ENCODE peak calls at places on chromosomes 5 and 9, in five cellular contexts. Z, J, D, H and X are unnamed samples.

GRCh38 chr9:118558891-118559290 is 810.3 kb downstream of the BRINP1 start:
- DNase-seq in Z (no peak), H (no peak), D (no peak), J (no peak), X (no peak)

GRCh38 chr9:16828335-16829281 is 41.9 kb downstream of the BNC2 start:
- DNase-seq in H (peak), J (peak), Z (peak), D (peak), X (peak)

GRCh38 chr9:1598270-1598669 is 416.9 kb upstream of the SMARCA2 start:
- DNase-seq in J (no peak), D (no peak), Z (no peak), H (no peak), X (no peak)

GRCh38 chr5:138653502-138653901 is 78.3 kb upstream of the HSPA9 start:
- DNase-seq in J (peak), D (no peak), H (peak), Z (no peak), X (peak)

GRCh38 chr9:91680129-91680528 is 256.5 kb upstream of the NFIL3 start:
- DNase-seq in H (peak), Z (no peak), J (no peak), D (no peak), X (peak)

GRCh38 chr5:33539192-33539591 is 98.4 kb downstream of the TARS1 start:
- DNase-seq in Z (no peak), H (peak), D (peak), J (no peak), X (no peak)

GRCh38 chr9:73548201-73548600 is 396.5 kb downstream of the ANXA1 start:
- DNase-seq in D (no peak), H (no peak), Z (no peak), J (no peak), X (no peak)

GRCh38 chr5:68169898-68170297 is 45.7 kb upstream of the PIK3R1 start:
- DNase-seq in J (peak), H (no peak), D (no peak), Z (peak), X (no peak)

GRCh38 chr5:15877905-15878304 is 301.7 kb downstream of the MARCHF11 start:
- DNase-seq in H (no peak), J (no peak), D (no peak), Z (no peak), X (no peak)

GRCh38 chr5:28580616-28581015 is 1542.2 kb upstream of the CDH9 start:
- DNase-seq in D (no peak), Z (no peak), H (no peak), J (no peak), X (peak)

GRCh38 chr5:69368458-69369368 is 607 bp downstream of the AK6 start:
- DNase-seq in D (no peak), H (peak), J (peak), Z (peak), X (peak)

GRCh38 chr9:133884907-133885744 is 107.0 kb downstream of the VAV2 start:
- DNase-seq in D (no peak), J (no peak), H (no peak), Z (no peak), X (no peak)

DNA sequence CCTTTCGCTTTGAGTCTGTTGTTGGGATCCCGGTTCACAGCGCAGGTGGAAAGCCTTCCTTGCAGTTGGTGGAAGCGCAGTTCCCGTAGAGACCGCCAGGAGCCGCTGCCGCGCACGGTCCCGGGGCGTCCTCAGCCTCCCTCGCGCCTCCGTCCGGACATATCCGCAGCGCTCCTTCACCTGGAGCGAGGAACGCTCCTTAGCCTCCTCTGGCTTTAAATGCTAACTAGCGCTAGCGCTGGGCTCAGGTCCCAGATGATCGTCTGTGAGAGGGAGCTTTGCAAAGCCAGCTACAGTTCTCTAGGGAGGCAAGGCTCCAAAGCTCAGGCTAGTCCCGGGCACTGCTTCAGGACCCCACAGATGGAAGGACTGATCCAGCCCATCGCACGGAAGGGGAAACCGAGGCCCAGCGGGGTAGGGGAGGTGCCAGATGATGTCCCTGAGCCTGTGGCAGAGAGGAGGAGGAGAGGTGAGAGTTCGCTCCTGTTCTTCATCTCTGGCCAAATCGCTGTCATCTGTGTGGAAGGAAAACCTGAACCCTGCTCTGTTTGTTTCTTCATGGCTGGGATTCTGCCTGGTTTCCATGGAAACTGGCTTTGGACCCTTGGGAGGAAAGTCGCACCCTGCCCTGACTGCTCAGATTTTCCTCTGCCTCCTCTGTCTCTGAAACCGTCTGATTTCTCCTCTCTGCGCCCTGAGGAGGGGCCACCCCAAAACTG is 31.4 kb downstream of the COL15A1 start:
- DNase-seq in J (peak), H (peak), Z (peak), D (no peak), X (peak)
- H3K4me3 ChIP-seq in J (peak), H (no peak), Z (peak), D (no peak), X (peak)

GRCh38 chr5:143582869-143583268 is 179.4 kb upstream of the NR3C1 start:
- DNase-seq in J (no peak), Z (no peak), D (no peak), H (peak), X (peak)

GRCh38 chr5:143583385-143583784 is 179.9 kb upstream of the NR3C1 start:
- DNase-seq in D (no peak), H (no peak), Z (no peak), J (no peak), X (peak)

GRCh38 chr5:143581649-143582048 is 178.2 kb upstream of the NR3C1 start:
- DNase-seq in J (no peak), H (no peak), D (no peak), Z (no peak), X (no peak)

GRCh38 chr5:143581148-143581547 is 177.7 kb upstream of the NR3C1 start:
- DNase-seq in D (no peak), J (no peak), Z (no peak), H (no peak), X (no peak)

DNA sequence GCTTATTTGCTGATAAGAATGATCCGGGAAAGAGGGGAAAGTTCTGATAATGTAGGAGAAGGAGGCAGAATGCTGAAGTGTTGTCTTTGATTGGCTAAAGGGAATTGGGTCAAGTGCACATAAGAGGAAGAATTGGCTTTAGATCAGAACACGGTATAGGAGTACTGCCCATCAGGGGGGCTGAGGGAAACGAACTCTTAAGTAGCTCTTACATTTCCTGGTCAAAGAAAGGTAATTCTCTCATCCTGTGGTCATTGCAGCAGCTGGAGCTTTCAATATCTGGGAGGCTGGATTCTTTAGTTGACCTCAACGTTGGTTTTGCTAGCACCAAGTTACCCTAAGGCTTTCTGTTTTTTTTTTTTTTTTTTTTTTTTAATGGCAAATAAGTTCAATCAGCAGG is 178.7 kb upstream of the NR3C1 start:
- DNase-seq in J (peak), D (no peak), H (no peak), Z (no peak), X (no peak)
- H3K4me3 ChIP-seq in J (no peak), D (no peak), H (no peak), Z (no peak), X (no peak)

GRCh38 chr9:35489313-35490154 is at the start of gene RUSC2:
- DNase-seq in Z (peak), J (peak), H (peak), D (peak), X (peak)

GRCh38 chr9:35488019-35488418 is 1.9 kb upstream of the RUSC2 start:
- DNase-seq in D (peak), H (no peak), Z (no peak), J (no peak), X (no peak)

GRCh38 chr9:35487066-35487465 is 2.8 kb upstream of the RUSC2 start:
- DNase-seq in H (no peak), D (no peak), Z (no peak), J (no peak), X (no peak)

GRCh38 chr9:35490155-35490909 is 421 bp downstream of the RUSC2 start:
- DNase-seq in D (no peak), J (peak), Z (no peak), H (no peak), X (no peak)

GRCh38 chr9:35488566-35489312 is 1.2 kb upstream of the RUSC2 start:
- DNase-seq in Z (no peak), D (no peak), H (no peak), J (peak), X (no peak)
- H3K4me3 ChIP-seq in Z (peak), D (peak), H (peak), J (peak), X (peak)

DNA sequence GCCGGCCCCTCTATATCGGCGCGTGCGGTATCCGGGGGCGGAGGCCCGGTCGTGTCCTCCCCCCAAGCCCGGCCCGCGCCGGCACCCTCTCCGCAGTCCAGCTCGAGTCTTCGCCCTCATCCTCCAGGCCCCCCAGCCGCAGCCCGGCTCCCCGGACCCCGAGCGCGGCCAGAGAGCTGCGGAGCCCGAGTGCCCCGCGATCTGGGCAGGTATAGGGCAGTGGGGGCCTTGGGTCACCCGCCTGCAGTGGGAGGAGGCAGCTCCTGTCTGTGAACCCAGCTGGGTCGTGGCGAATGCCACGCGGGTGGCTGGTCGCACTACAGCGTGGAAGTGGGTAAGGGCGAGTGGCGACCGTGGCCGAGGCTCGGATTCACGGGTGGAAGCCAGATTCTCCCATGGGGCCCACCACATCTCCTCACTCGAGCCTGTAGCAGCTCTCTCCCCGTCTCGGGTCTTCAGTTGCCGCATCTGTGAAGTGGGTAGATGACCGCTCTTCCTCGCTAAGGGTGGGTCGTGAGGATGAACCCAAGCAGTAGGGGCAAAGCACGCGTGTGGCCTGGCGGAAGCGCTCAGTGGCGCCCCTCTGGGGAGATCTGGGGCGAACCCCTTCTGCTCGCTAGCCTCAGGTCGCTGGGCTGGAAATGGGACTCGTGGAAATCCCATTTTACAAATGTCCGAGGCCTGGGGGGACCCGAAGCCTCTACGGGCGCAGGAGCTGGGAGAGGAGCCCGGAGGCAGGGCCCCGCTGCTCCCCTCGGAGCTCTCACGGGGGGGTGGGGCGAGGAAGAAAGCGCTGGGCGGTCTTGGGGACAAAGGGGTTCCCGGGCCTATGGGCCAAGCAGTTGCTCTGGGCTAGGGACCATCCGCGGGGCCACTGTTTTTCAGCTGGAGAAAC is 1.9 kb downstream of the NR5A1 start:
- DNase-seq in D (no peak), H (no peak), Z (no peak), J (peak), X (no peak)
- H3K4me3 ChIP-seq in D (no peak), H (no peak), Z (peak), J (peak), X (no peak)

GRCh38 chr9:27108981-27109541 is at the start of gene TEK:
- DNase-seq in Z (peak), D (no peak), J (peak), H (peak), X (no peak)
- H3K4me3 ChIP-seq in Z (peak), D (no peak), J (peak), H (peak), X (no peak)

GRCh38 chr5:139794067-139794846 is 1.4 kb upstream of the PSD2 start:
- DNase-seq in Z (no peak), J (no peak), D (no peak), H (no peak), X (no peak)
- H3K4me3 ChIP-seq in Z (no peak), J (no peak), D (no peak), H (no peak), X (no peak)

DNA sequence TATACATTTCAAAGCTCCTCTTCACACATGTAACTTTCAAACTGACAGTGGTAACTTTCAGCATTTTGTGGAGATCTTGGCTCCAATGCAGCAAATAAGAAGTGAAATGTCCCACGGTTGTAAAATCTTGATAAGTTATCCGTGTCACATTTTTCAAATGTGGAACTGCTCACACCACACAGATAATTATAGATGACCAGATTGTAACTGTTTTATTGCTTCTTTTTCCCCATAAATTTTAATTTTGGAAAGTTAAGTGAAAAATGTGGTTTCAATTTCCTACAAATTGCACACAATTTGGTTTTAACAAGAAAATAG is 347.1 kb downstream of the EBF1 start:
- DNase-seq in D (no peak), J (no peak), Z (no peak), H (no peak), X (no peak)
- H3K4me3 ChIP-seq in D (no peak), J (no peak), Z (no peak), H (no peak), X (no peak)

GRCh38 chr5:157651623-157652376 is 438 bp downstream of the SOX30 start:
- DNase-seq in J (peak), Z (peak), D (no peak), H (no peak), X (no peak)
- H3K4me3 ChIP-seq in J (peak), Z (peak), D (peak), H (no peak), X (no peak)

GRCh38 chr9:93107825-93108161 is 11.8 kb downstream of the CARD19 start:
- DNase-seq in D (no peak), Z (no peak), H (no peak), J (no peak), X (no peak)
- H3K4me3 ChIP-seq in D (no peak), Z (no peak), H (no peak), J (no peak), X (no peak)

GRCh38 chr5:71880531-71880930 is 161.5 kb downstream of the CARTPT start:
- DNase-seq in H (no peak), D (no peak), J (no peak), Z (no peak), X (no peak)
- H3K4me3 ChIP-seq in H (no peak), D (no peak), J (no peak), Z (no peak), X (no peak)